ENCODE peak calls at places on chromosomes 4 and X, in four cellular contexts. D, W, P and C are unnamed samples.

GRCh38 chrX:68431836-68432235 is 1.5 kb downstream of the OPHN1 start:
- DNase-seq in D (peak), W (no peak), P (no peak), C (no peak)

GRCh38 chr4:5125326-5125725 is 74.0 kb downstream of the STK32B start:
- DNase-seq in D (no peak), W (no peak), P (no peak), C (no peak)

GRCh38 chrX:136047001-136047642 is 61.9 kb downstream of the SLC9A6 start:
- DNase-seq in D (peak), W (no peak), P (peak), C (no peak)

GRCh38 chr4:169397762-169398161 is 127.0 kb upstream of the SH3RF1 start:
- DNase-seq in D (peak), W (no peak), P (no peak), C (no peak)

GRCh38 chr4:147732516-147733193 is 767 bp downstream of the ARHGAP10 start:
- DNase-seq in D (peak), W (no peak), P (peak), C (no peak)

GRCh38 chrX:13533726-13534125 is 35.7 kb upstream of the EGFL6 start:
- DNase-seq in D (peak), W (no peak), P (peak), C (no peak)

GRCh38 chr4:163353054-163353453 is 9.4 kb downstream of the NPY5R start:
- DNase-seq in D (no peak), W (no peak), P (no peak), C (no peak)

GRCh38 chr4:1758306-1759121 is 34.6 kb upstream of the FGFR3 start:
- DNase-seq in D (no peak), W (no peak), P (no peak), C (no peak)

GRCh38 chr4:15043226-15043625 is 40.9 kb downstream of the CPEB2 start:
- DNase-seq in D (no peak), W (no peak), P (peak), C (no peak)

GRCh38 chrX:19332983-19333382 is 10.7 kb upstream of the PDHA1 start:
- DNase-seq in D (peak), W (no peak), P (no peak), C (no peak)

GRCh38 chrX:154368630-154369452 is 5.6 kb downstream of the FLNA start:
- DNase-seq in D (peak), W (peak), P (peak), C (no peak)

GRCh38 chr4:28686618-28687017 is 1826.0 kb downstream of the STIM2 start:
- DNase-seq in D (peak), W (no peak), P (peak), C (peak)

GRCh38 chr4:138609943-138610350 is 367.8 kb upstream of the SLC7A11 start:
- DNase-seq in D (peak), W (no peak), P (peak), C (no peak)

DNA sequence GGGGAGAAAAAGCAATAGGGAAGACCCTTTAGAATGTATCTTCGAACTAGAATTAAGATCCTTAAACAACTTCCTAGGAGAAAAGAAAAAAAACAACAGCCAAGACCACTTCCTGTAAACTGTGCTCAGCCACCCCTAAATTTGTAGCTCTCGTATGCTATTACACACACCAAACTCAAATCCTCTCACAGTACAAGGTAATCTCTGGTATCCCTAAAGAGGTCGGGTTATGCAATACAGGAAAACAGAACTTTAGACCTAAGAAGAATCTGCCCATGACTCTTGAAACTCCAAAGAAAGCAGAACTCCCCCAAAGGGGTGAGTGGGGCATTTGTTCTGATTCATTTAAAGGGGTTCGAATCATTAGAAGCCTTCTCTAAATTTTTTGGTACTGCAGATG is 170.9 kb upstream of the CASK start:
- DNase-seq in D (peak), W (no peak), P (peak), C (no peak)
- H3K27ac ChIP-seq in D (peak), W (no peak), P (no peak), C (no peak)

GRCh38 chrX:101136235-101136634 is 38.2 kb downstream of the CENPI start:
- DNase-seq in D (peak), W (no peak), P (no peak), C (no peak)
- H3K27ac ChIP-seq in D (no peak), W (no peak), P (no peak), C (no peak)

GRCh38 chr4:6923507-6923906 is 13.9 kb downstream of the TBC1D14 start:
- DNase-seq in D (no peak), W (no peak), P (no peak), C (no peak)

GRCh38 chr4:6926081-6926480 is 16.5 kb downstream of the TBC1D14 start:
- DNase-seq in D (no peak), W (no peak), P (no peak), C (no peak)

GRCh38 chr4:6926681-6927478 is 17.3 kb downstream of the TBC1D14 start:
- DNase-seq in D (peak), W (peak), P (no peak), C (no peak)

GRCh38 chr4:6924361-6924779 is 14.7 kb downstream of the TBC1D14 start:
- DNase-seq in D (no peak), W (no peak), P (no peak), C (no peak)

GRCh38 chr4:6925357-6925836 is 15.8 kb downstream of the TBC1D14 start:
- DNase-seq in D (no peak), W (no peak), P (no peak), C (no peak)
- H3K27ac ChIP-seq in D (no peak), W (no peak), P (no peak), C (peak)

GRCh38 chrX:54182194-54182863 is 725 bp downstream of the FAM120C start:
- DNase-seq in D (peak), W (peak), P (peak), C (no peak)
- H3K27ac ChIP-seq in D (peak), W (peak), P (peak), C (peak)

DNA sequence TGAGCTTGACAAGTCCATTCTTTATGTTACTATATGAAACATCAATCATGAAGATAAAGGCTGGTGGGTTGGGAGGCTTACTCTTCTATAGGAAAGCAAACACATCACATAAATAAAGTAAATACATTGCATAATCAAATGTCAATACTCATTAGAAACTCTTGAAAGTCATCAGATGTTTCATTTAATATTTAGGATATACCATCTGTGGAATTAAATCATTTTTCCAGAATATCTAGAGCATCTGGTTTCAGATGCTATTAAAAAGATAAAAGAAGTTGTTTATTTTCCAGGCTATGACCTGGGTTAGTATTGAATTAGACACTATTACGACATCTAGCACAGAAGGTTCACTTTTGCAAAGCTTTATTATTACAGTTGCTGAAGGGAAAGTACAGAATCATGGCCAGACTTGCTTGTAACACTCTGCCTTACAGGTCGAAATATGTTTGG is 72.6 kb downstream of the METTL14 start:
- DNase-seq in D (no peak), W (no peak), P (no peak), C (no peak)
- H3K27ac ChIP-seq in D (no peak), W (no peak), P (no peak), C (no peak)

DNA sequence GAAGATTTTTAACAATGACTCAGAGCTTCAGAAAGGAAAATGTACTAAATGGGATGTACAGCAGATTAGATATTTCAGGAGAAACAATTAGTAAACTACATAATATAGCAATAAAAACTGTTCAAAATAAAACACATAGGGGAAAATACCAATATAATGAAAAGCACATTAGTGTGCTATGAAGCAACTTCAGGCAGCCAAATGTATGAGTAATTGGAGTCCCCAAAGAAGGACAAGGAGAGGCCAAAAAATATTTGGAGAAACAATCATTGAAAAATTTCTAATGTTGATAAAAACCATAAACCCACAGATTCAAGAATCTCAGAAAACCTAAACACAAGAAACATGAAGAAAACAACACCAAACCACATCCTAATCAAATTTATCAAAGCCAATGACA is 129.3 kb upstream of the CHRDL1 start:
- DNase-seq in D (peak), W (no peak), P (no peak), C (no peak)
- H3K27ac ChIP-seq in D (no peak), W (no peak), P (no peak), C (no peak)

DNA sequence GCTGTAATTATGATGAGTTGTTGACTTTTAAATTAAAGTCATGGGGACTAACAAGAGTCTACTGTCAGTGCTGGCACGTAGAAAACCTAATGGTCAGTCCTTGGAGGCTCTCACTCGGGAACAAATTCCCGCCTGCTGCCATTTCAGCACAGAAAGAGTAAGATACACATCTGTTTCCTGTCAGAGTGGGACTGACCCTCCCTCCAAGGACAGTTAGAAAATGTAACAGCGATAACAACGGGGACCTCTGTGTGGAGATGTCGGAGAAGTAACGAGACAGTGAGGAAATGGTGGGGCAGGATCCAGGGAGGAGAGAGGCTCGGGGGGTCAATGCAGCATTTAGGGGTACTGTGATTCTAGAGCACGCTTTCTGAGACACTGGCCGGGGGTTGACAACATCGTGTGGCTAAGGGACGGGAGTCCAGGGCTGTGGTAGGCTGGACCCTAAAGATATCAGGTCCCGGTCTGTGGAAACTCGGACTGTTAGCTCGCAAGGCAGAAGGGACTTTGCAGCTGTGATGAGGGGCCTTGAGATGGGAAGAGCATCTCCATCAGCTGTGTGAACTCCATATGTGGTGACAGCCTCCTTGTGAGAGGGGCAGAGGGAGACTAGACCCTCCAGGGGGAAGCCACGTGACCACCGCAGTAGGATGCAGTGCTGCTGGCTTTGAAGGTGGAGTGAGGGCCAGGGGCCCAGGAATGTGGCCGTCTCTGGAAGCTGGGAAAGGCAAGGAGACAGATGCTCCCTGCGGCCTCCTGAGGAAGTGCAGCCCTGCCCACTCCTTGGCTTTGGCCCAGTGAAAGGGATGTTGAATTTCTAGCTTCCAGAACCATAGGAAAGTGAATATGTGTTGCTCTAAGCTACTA is 35.8 kb upstream of the SORCS2 start:
- DNase-seq in D (peak), W (no peak), P (peak), C (no peak)
- H3K27ac ChIP-seq in D (no peak), W (no peak), P (no peak), C (no peak)

DNA sequence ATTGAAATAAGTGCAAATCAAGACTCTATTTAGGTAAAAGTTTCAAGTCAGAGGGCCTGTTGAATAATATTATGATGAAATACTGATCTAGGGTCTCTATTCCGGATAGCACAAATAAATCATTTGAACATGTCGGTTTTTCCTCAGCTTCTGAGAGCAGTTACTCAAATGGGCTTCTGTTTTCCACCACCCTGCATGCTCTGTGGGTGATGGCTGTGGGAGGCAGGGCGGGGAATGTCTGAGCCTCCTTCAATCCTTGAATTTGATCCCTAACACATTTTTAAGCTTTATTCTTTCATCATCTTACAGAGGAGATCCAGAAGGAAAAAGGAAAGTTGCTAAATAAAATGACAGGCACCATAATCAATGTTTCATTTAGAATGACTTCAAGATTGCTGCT is 8.5 kb downstream of the UNC5C start:
- DNase-seq in D (no peak), W (no peak), P (no peak), C (no peak)
- H3K27ac ChIP-seq in D (no peak), W (no peak), P (no peak), C (peak)

GRCh38 chr4:184498598-184498997 is 24.2 kb upstream of the IRF2 start:
- DNase-seq in D (no peak), W (no peak), P (no peak), C (no peak)
- H3K27ac ChIP-seq in D (no peak), W (no peak), P (no peak), C (no peak)